ENCODE peak calls at places on chromosomes 4 and X, in four cellular contexts. V is neural crest cell, E is glutamatergic neuron, I is NCI-H345. J is an unnamed sample.

GRCh38 chr4:185464184-185464583 is 7.3 kb downstream of the CCDC110 start:
- DNase-seq in V (no peak), E (no peak), I (no peak), J (no peak)

GRCh38 chr4:140755811-140756291 is 334 bp downstream of the TBC1D9 start:
- DNase-seq in V (peak), E (peak), I (peak), J (no peak)

GRCh38 chr4:24794916-24795665 is at the start of gene SOD3:
- DNase-seq in V (peak), E (peak), I (no peak), J (no peak)

GRCh38 chrX:148552775-148553174 is 52.4 kb downstream of the AFF2 start:
- DNase-seq in V (no peak), E (no peak), I (no peak), J (no peak)

GRCh38 chrX:135437867-135438733 is 16.4 kb downstream of the SMIM10L2A start:
- DNase-seq in V (no peak), E (no peak), I (no peak), J (no peak)

GRCh38 chrX:139890991-139891700 is 41.7 kb downstream of the ATP11C start:
- DNase-seq in V (no peak), E (no peak), I (no peak), J (no peak)

GRCh38 chrX:108415891-108416290 is 22.3 kb downstream of the COL4A6 start:
- DNase-seq in V (no peak), E (no peak), I (no peak), J (no peak)

GRCh38 chr4:2322801-2323200 is 60.9 kb upstream of the MXD4 start:
- DNase-seq in V (no peak), E (no peak), I (no peak), J (no peak)

GRCh38 chrX:10634681-10635161 is 14.3 kb upstream of the MID1 start:
- DNase-seq in V (no peak), E (no peak), I (no peak), J (no peak)

GRCh38 chr4:113899260-113900177 is 79.9 kb downstream of the ARSJ start:
- DNase-seq in V (no peak), E (no peak), I (no peak), J (peak)

GRCh38 chr4:175421506-175421905 is 390.6 kb downstream of the GPM6A start:
- DNase-seq in V (no peak), E (no peak), I (no peak), J (no peak)

GRCh38 chrX:17738002-17738713 is 865 bp downstream of the SCML1 start:
- DNase-seq in V (peak), E (peak), I (peak), J (peak)

GRCh38 chrX:19827088-19827487 is 60.3 kb downstream of the SH3KBP1 start:
- DNase-seq in V (no peak), E (no peak), I (no peak), J (no peak)

GRCh38 chr4:187814737-187815465 is 180.7 kb upstream of the ZFP42 start:
- DNase-seq in V (no peak), E (no peak), I (no peak), J (no peak)

GRCh38 chrX:69603566-69604194 is 12.2 kb upstream of the EDA start:
- DNase-seq in V (no peak), E (no peak), I (no peak), J (no peak)

GRCh38 chr4:175935016-175935661 is 123.1 kb upstream of the GPM6A start:
- DNase-seq in V (no peak), E (no peak), I (no peak), J (no peak)

GRCh38 chr4:185283723-185284122 is 74.3 kb downstream of the SNX25 start:
- DNase-seq in V (no peak), E (no peak), I (no peak), J (no peak)

GRCh38 chrX:2401590-2402360 is 99.0 kb downstream of the DHRSX start:
- DNase-seq in V (peak), E (no peak), I (no peak), J (no peak)

GRCh38 chrX:53047228-53047627 is 1.4 kb upstream of the GPR173 start:
- DNase-seq in V (no peak), E (peak), I (peak), J (no peak)

GRCh38 chr4:83139514-83140156 is 25.1 kb upstream of the PLAC8 start:
- DNase-seq in V (no peak), E (no peak), I (no peak), J (no peak)

GRCh38 chr4:11805837-11806236 is 377.1 kb upstream of the HS3ST1 start:
- DNase-seq in V (no peak), E (no peak), I (peak), J (no peak)

GRCh38 chr4:69362351-69362750 is 82.1 kb downstream of the UGT2B28 start:
- DNase-seq in V (no peak), E (no peak), I (no peak), J (no peak)

GRCh38 chr4:118816538-118817177 is 19.3 kb downstream of the SEC24D start:
- DNase-seq in V (no peak), E (no peak), I (no peak), J (no peak)

GRCh38 chrX:19541931-19542330 is 26.6 kb upstream of the MAP3K15 start:
- DNase-seq in V (no peak), E (no peak), I (no peak), J (no peak)

GRCh38 chrX:102899940-102900916 is 36.8 kb upstream of the RAB40AL start:
- DNase-seq in V (peak), E (peak), I (peak), J (peak)